ENCODE peak calls at places on chromosomes 5 and 9, in five cellular contexts. X, W, E, I and Z are unnamed samples.

GRCh38 chr5:76790632-76791290 is 28.1 kb upstream of the F2RL1 start:
- DNase-seq in X (no peak), W (no peak), E (no peak), I (no peak), Z (no peak)

GRCh38 chr9:100554935-100555401 is 22.9 kb upstream of the CAVIN4 start:
- DNase-seq in X (no peak), W (no peak), E (no peak), I (peak; percentile 7), Z (no peak)

GRCh38 chr5:27191786-27192505 is 153.6 kb upstream of the CDH9 start:
- DNase-seq in X (no peak), W (no peak), E (no peak), I (no peak), Z (no peak)

GRCh38 chr5:139293504-139294371 is at the start of gene MATR3:
- DNase-seq in X (peak; percentile 98), W (peak; percentile 90), E (peak; percentile 97), I (peak; percentile 89), Z (peak; percentile 94)

GRCh38 chr9:136089697-136090045 is 5.4 kb downstream of the NACC2 start:
- DNase-seq in X (no peak), W (no peak), E (no peak), I (no peak), Z (peak; percentile 47)

GRCh38 chr9:93098236-93098946 is 2.4 kb downstream of the CARD19 start:
- DNase-seq in X (no peak), W (peak; percentile 30), E (no peak), I (peak; percentile 88), Z (peak; percentile 70)

GRCh38 chr9:16312962-16313546 is 557.4 kb downstream of the BNC2 start:
- DNase-seq in X (no peak), W (no peak), E (peak; percentile 4), I (no peak), Z (no peak)

GRCh38 chr9:70013598-70014196 is 30.0 kb upstream of the MAMDC2 start:
- DNase-seq in X (no peak), W (no peak), E (no peak), I (no peak), Z (no peak)

GRCh38 chr5:118883396-118883795 is 105.0 kb downstream of the DTWD2 start:
- DNase-seq in X (no peak), W (no peak), E (no peak), I (no peak), Z (no peak)

GRCh38 chr9:105254226-105254625 is 9.8 kb downstream of the SLC44A1 start:
- DNase-seq in X (no peak), W (no peak), E (peak; percentile 38), I (no peak), Z (no peak)

GRCh38 chr5:72248352-72249032 is 71.5 kb downstream of the MRPS27 start:
- DNase-seq in X (no peak), W (no peak), E (no peak), I (no peak), Z (no peak)

GRCh38 chr9:96156151-96156550 is 145.8 kb downstream of the HSD17B3 start:
- DNase-seq in X (no peak), W (no peak), E (no peak), I (peak; percentile 31), Z (no peak)

GRCh38 chr5:17224858-17225436 is 7.5 kb downstream of the BASP1 start:
- DNase-seq in X (no peak), W (no peak), E (no peak), I (no peak), Z (peak; percentile 51)

GRCh38 chr5:67824852-67825251 is 390.7 kb upstream of the PIK3R1 start:
- DNase-seq in X (no peak), W (no peak), E (no peak), I (no peak), Z (no peak)

GRCh38 chr5:168076561-168076991 is 214.9 kb upstream of the WWC1 start:
- DNase-seq in X (peak; percentile 71), W (no peak), E (peak; percentile 80), I (no peak), Z (no peak)

GRCh38 chr5:174724484-174725260 is at the start of gene MSX2:
- DNase-seq in X (peak; percentile 94), W (no peak), E (peak; percentile 91), I (no peak), Z (no peak)

GRCh38 chr9:128565578-128565977 is 13.2 kb downstream of the SPTAN1 start:
- DNase-seq in X (no peak), W (no peak), E (no peak), I (no peak), Z (no peak)

GRCh38 chr5:7321724-7322123 is 74.2 kb upstream of the ADCY2 start:
- DNase-seq in X (no peak), W (no peak), E (no peak), I (peak; percentile 11), Z (no peak)

GRCh38 chr9:110802416-110803035 is 133.9 kb downstream of the MUSK start:
- DNase-seq in X (no peak), W (no peak), E (no peak), I (no peak), Z (no peak)

GRCh38 chr9:116792271-116792670 is 105.2 kb downstream of the TRIM32 start:
- DNase-seq in X (peak; percentile 59), W (no peak), E (no peak), I (no peak), Z (no peak)

GRCh38 chr9:13213337-13213736 is 66.2 kb downstream of the MPDZ start:
- DNase-seq in X (no peak), W (no peak), E (no peak), I (no peak), Z (no peak)

GRCh38 chr5:134824681-134825080 is 21.1 kb upstream of the C5orf24 start:
- DNase-seq in X (no peak), W (no peak), E (no peak), I (no peak), Z (no peak)

GRCh38 chr5:26881901-26882300 is 156.5 kb downstream of the CDH9 start:
- DNase-seq in X (no peak), W (no peak), E (no peak), I (no peak), Z (no peak)

GRCh38 chr5:57772512-57772911 is 289.9 kb upstream of the ACTBL2 start:
- DNase-seq in X (no peak), W (no peak), E (no peak), I (no peak), Z (no peak)

GRCh38 chr5:66118294-66118693 is 25.8 kb upstream of the SREK1 start:
- DNase-seq in X (no peak), W (no peak), E (no peak), I (no peak), Z (no peak)

GRCh38 chr9:134502261-134503211 is 139.1 kb upstream of the COL5A1 start:
- DNase-seq in X (peak; percentile 47), W (no peak), E (no peak), I (no peak), Z (peak; percentile 43)

GRCh38 chr9:42852133-42852532 is 668.7 kb downstream of the SPATA31A6 start:
- DNase-seq in X (peak; percentile 78), W (no peak), E (peak; percentile 80), I (peak; percentile 15), Z (peak; percentile 53)

GRCh38 chr5:132220476-132220875 is 7.2 kb downstream of the P4HA2 start:
- DNase-seq in X (no peak), W (no peak), E (no peak), I (no peak), Z (no peak)

GRCh38 chr9:137318976-137319375 is 16.9 kb upstream of the NRARP start:
- DNase-seq in X (peak; percentile 83), W (no peak), E (peak; percentile 74), I (no peak), Z (peak; percentile 11)

GRCh38 chr5:138789771-138790242 is 36.6 kb downstream of the CTNNA1 start:
- DNase-seq in X (no peak), W (no peak), E (no peak), I (no peak), Z (peak; percentile 27)

GRCh38 chr9:105437704-105438103 is 10.1 kb upstream of the FSD1L start:
- DNase-seq in X (no peak), W (no peak), E (no peak), I (no peak), Z (no peak)

GRCh38 chr9:3459076-3459475 is 66.7 kb downstream of the RFX3 start:
- DNase-seq in X (no peak), W (no peak), E (no peak), I (no peak), Z (no peak)

GRCh38 chr5:179608131-179608581 is 15.3 kb downstream of the HNRNPH1 start:
- DNase-seq in X (no peak), W (no peak), E (no peak), I (peak; percentile 50), Z (no peak)

GRCh38 chr9:76567086-76567485 is 108.1 kb downstream of the GCNT1 start:
- DNase-seq in X (no peak), W (no peak), E (no peak), I (no peak), Z (no peak)

GRCh38 chr5:107247427-107247826 is 423.3 kb downstream of the EFNA5 start:
- DNase-seq in X (no peak), W (no peak), E (no peak), I (no peak), Z (no peak)